ENCODE peak calls at places on chromosomes 11 and 22, in five cellular contexts. I is HepG2, O is upper lobe of left lung, B is A549, D is GM12878. R is an unnamed sample.

GRCh38 chr11:134907636-134908035 is 495.6 kb upstream of the B3GAT1 start:
- ATAC-seq in I (no peak), O (no peak), B (no peak), D (no peak), R (no peak)

GRCh38 chr22:37681001-37681424 is 5.1 kb upstream of the NOL12 start:
- ATAC-seq in I (no peak), O (no peak), B (no peak), D (no peak), R (no peak)

GRCh38 chr11:113137735-113138529 is 176.5 kb upstream of the TTC12 start:
- ATAC-seq in I (no peak), O (no peak), B (no peak), D (no peak), R (no peak)

GRCh38 chr22:41525450-41526225 is 18.6 kb downstream of the POLR3H start:
- ATAC-seq in I (peak), O (no peak), B (peak), D (no peak), R (no peak)

GRCh38 chr11:17333799-17334586 is 17.6 kb upstream of the NCR3LG1 start:
- ATAC-seq in I (no peak), O (no peak), B (no peak), D (no peak), R (no peak)

GRCh38 chr11:30440510-30440909 is 117.6 kb downstream of the ARL14EP start:
- ATAC-seq in I (no peak), O (no peak), B (no peak), D (no peak), R (no peak)

GRCh38 chr11:29449280-29450074 is 567.4 kb downstream of the KCNA4 start:
- ATAC-seq in I (no peak), O (no peak), B (no peak), D (no peak), R (no peak)

GRCh38 chr11:18265949-18266348 is at the start of gene SAA1:
- ATAC-seq in I (no peak), O (no peak), B (no peak), D (no peak), R (no peak)

GRCh38 chr11:66686801-66687750 is 9.4 kb upstream of the RBM4B start:
- ATAC-seq in I (no peak), O (no peak), B (peak), D (no peak), R (no peak)

DNA sequence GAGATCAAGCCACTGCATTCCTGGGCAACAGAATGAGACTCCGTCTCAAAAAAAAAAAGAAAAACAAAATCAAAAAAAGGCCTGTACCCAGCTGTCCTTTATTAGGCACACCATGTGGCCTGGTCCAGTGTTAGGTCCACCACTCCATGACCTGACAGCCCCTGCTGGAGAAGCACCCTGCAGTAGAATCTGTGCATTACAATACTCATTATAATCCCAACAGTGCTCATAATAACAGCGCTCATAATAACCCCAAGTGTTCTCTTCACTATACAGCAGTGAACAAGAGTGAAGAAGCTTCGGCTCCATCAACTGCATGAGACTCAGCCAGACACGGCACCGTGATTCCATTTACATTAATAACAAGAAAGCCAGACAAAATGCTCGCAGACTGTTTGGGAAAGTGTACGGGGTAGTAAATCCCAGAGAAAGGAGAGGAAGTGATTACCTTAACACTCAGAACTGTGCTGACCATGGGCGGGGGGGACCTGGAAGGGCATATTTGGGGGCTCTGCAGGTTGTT is 8.9 kb upstream of the EHD1 start:
- ATAC-seq in I (peak), O (no peak), B (peak), D (peak), R (no peak)
- H3K27ac ChIP-seq in I (no peak), O (peak), B (peak), D (no peak), R (peak)

GRCh38 chr11:726278-726915 is 20.4 kb downstream of the EPS8L2 start:
- ATAC-seq in I (no peak), O (no peak), B (no peak), D (peak), R (no peak)
- H3K4me3 ChIP-seq in I (no peak), O (peak), B (no peak), D (peak), R (peak)

DNA sequence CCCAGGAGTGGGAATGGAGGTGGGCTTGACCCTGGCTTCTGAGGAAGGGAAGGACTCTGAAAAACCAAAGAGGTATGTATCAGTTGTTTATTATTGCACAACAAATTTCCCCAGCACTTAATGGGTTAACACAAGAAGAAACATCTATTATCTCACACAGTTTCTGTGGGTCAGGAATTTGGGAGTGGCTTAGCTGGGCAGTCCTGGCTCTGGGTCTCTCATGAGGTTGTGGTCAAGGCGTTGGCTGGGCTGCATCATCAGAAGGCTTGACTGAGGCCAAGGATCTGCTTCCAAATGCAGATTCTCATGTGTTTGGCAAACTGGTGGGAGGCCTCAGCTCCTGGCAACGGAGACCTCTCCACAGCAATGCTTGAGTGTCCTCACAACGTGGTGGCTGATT is 17.5 kb upstream of the SMIM38 start:
- ATAC-seq in I (no peak), O (no peak), B (peak), D (no peak), R (no peak)
- TF ChIP-seq EP300 in I (no peak), O (no peak), B (no peak), D (no peak), R (no peak)

DNA sequence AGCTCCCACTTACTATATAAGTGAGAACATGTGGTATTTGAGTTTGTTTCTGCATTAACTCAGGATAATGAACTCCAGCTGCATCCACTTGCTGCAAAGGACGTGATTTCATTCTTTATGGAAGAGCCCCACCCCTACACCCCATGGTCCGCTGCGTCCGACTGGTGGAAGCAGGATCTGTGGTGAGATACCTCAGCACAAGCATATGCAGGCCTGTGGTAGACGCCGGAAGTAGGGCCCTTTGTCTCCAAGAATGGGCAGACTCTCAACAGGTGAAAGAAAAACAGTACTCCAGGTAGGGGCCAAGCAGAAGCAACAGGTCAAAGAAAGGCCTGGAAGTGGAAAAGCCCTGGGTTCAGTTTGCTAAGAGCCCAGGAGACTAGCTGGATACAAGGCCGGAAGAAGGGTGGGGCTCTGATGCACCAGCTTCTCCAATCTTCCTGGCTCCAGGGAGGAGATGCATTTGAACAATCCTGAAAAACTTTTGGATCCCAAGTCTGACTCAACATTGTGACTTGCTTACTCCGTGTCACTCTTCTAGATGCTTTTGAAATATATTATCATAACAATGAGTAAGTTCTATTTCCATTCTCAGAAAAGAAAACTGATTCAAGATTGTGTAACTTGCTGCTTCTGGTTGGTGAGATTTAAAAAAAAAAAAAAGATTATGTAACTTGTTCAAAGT is 30.4 kb downstream of the NEAT1 start:
- ATAC-seq in I (no peak), O (no peak), B (peak), D (no peak), R (peak)
- H3K27ac ChIP-seq in I (no peak), O (peak), B (peak), D (no peak), R (peak)

DNA sequence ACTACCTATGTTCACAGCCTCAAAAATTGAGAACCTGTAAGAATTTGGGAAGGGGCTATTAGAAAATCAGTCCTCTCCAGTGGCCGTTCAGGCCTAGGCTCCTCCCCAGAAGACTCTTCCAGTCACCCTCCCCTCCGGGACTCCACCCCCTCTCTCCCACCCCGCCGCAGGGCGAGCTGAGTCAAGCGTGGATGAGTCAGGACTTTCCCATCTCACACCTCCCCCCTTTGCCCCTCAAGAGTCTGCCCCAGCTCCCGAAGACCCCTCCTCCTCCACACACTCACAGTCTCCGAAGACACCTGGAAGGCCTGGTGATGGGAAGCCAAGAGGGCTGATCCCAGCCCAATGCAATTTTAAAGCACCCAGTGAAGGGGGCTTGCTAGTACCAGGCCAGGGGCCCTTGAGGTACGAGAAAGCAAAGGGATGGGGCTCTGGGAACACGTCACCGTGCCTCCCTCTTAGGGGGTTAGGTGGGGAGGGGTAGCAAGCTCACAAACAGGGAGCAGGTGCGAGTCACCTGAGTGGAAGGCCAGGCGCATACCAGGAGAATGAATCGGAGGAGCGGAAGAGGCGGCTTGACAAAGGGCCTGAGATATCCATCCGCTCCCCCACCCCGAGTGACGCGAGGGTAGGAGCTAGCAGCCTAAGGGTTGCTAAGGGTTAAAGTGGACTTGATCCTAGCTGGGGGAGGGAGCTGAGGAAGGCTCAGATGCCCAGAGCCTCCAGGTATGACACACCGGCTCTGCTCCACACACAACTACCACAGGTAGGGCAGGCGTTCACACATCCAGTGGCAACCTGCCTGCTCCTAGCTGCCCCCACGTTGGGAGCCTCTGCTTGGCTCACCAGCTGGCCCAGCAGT is 13.6 kb downstream of the BCL9L start:
- ATAC-seq in I (peak), O (peak), B (peak), D (peak), R (peak)
- H3K4me3 ChIP-seq in I (peak), O (peak), B (peak), D (no peak), R (peak)

DNA sequence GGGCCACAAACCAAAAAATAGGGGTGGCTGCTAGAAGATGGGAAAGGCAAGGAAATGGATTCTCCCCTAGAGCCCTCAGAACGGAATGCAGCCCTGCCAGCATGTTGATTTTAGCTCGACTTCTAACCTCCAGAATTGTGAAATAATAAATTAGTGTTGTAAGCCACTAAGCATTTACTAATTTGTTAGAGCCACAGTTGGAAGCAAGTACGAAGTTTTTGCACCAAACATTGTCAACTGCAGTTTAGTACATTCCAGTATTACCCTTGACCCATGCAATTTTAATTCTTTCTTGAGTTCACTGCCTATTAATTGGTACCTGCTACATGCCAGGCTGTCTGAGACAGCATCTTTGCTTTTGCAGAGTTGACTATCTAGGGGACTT is 32.2 kb downstream of the PARVA start:
- ATAC-seq in I (no peak), O (no peak), B (no peak), D (no peak), R (peak)
- TF ChIP-seq EP300 in I (no peak), O (no peak), B (no peak), D (no peak), R (no peak)

GRCh38 chr11:64224151-64224890 is 1.7 kb downstream of the TRPT1 start:
- ATAC-seq in I (no peak), O (no peak), B (no peak), D (no peak), R (no peak)
- H3K27ac ChIP-seq in I (no peak), O (no peak), B (no peak), D (no peak), R (no peak)

GRCh38 chr11:357582-357981 is 11.7 kb upstream of the B4GALNT4 start:
- ATAC-seq in I (no peak), O (no peak), B (no peak), D (no peak), R (no peak)

GRCh38 chr11:353315-353857 is 15.9 kb upstream of the B4GALNT4 start:
- ATAC-seq in I (peak), O (no peak), B (peak), D (no peak), R (peak)

GRCh38 chr11:356610-357009 is 12.7 kb upstream of the B4GALNT4 start:
- ATAC-seq in I (no peak), O (no peak), B (no peak), D (no peak), R (no peak)

GRCh38 chr11:358129-358805 is 11.0 kb upstream of the B4GALNT4 start:
- ATAC-seq in I (no peak), O (no peak), B (no peak), D (no peak), R (no peak)

GRCh38 chr11:355581-356458 is 13.5 kb upstream of the B4GALNT4 start:
- ATAC-seq in I (peak), O (peak), B (peak), D (peak), R (peak)
- H3K4me3 ChIP-seq in I (peak), O (peak), B (peak), D (peak), R (peak)

GRCh38 chr11:114790910-114791309 is 112.6 kb downstream of the NXPE2 start:
- ATAC-seq in I (no peak), O (no peak), B (no peak), D (no peak), R (no peak)
- TF ChIP-seq EP300 in I (no peak), O (no peak), B (no peak), D (no peak), R (no peak)